ENCODE peak calls at places on chromosomes 16 and 17, in five cellular contexts. T is tibial nerve, P is ascending aorta, L is prostate gland, S is stomach. Y is an unnamed sample. For H3K4me1, the result is how much of the 10 kb centered on the place peaks cover.

GRCh38 chr16:10228779-10229178 is 46.6 kb upstream of the GRIN2A start:
- DNase-seq in T (no peak), P (no peak), L (no peak), S (no peak), Y (no peak)

GRCh38 chr17:73952498-73953205 is 250.8 kb upstream of the RPL38 start:
- DNase-seq in T (no peak), P (no peak), L (no peak), S (peak), Y (peak)

GRCh38 chr16:77951788-77952187 is 70.6 kb upstream of the CLEC3A start:
- DNase-seq in T (no peak), P (no peak), L (peak), S (no peak), Y (no peak)

GRCh38 chr17:79844869-79845600 is 5.8 kb upstream of the CBX4 start:
- DNase-seq in T (no peak), P (no peak), L (no peak), S (peak), Y (peak)

GRCh38 chr17:41919165-41919817 is 540 bp upstream of the ACLY start:
- DNase-seq in T (peak), P (peak), L (peak), S (no peak), Y (no peak)

GRCh38 chr17:81528651-81529436 is 667 bp downstream of the FSCN2 start:
- DNase-seq in T (no peak), P (no peak), L (no peak), S (no peak), Y (peak)

GRCh38 chr17:75695141-75695829 is 26.0 kb upstream of the ITGB4 start:
- DNase-seq in T (no peak), P (no peak), L (no peak), S (no peak), Y (no peak)

GRCh38 chr17:76866774-76867577 is 1.2 kb upstream of the MGAT5B start:
- DNase-seq in T (no peak), P (no peak), L (no peak), S (no peak), Y (no peak)

GRCh38 chr16:87332150-87332549 is 15.0 kb upstream of the C16orf95 start:
- DNase-seq in T (no peak), P (no peak), L (peak), S (no peak), Y (no peak)

GRCh38 chr16:50152386-50152806 is 710 bp upstream of the TENT4B start:
- DNase-seq in T (no peak), P (no peak), L (peak), S (peak), Y (peak)

GRCh38 chr16:84513111-84514065 is 8.9 kb upstream of the MEAK7 start:
- DNase-seq in T (no peak), P (no peak), L (no peak), S (no peak), Y (no peak)

GRCh38 chr16:28009586-28010373 is 53.7 kb downstream of the GSG1L start:
- DNase-seq in T (no peak), P (no peak), L (no peak), S (no peak), Y (no peak)

GRCh38 chr17:77444653-77445029 is 303.9 kb downstream of the SEC14L1 start:
- DNase-seq in T (no peak), P (no peak), L (no peak), S (no peak), Y (no peak)

GRCh38 chr16:67236551-67237395 is 9.8 kb downstream of the TMEM208 start:
- DNase-seq in T (no peak), P (no peak), L (no peak), S (no peak), Y (no peak)

DNA sequence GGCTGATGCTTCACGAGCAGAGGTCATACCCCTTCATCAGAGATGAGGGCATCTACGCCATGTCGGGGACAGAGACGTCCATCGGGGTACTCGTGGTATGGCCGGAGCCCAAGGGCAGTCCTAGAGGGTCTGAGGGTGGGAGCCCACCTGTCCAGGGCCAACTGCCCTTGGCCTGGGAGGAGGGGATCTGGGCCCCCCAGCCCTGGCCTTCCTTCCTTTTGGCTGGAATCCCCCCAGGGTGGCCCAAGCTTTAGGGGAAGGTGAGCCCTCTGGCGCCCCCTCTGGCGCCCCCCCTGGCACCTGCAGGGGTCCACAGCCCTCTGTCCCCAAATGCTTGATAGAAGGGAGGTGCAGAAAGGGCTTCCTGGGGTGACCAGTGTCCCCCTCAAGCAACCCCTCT is 69.3 kb downstream of the SCNN1B start:
- DNase-seq in T (no peak), P (no peak), L (no peak), S (no peak), Y (no peak)
- TF ChIP-seq CTCF in T (no peak), P (no peak), L (no peak), S (no peak), Y (no peak)

GRCh38 chr16:55497558-55497957 is 11.3 kb upstream of the LPCAT2 start:
- DNase-seq in T (no peak), P (no peak), L (no peak), S (no peak), Y (no peak)

GRCh38 chr16:55499281-55499680 is 9.6 kb upstream of the LPCAT2 start:
- DNase-seq in T (peak), P (no peak), L (no peak), S (no peak), Y (no peak)

GRCh38 chr16:55499951-55500350 is 8.9 kb upstream of the LPCAT2 start:
- DNase-seq in T (peak), P (no peak), L (no peak), S (no peak), Y (no peak)

GRCh38 chr16:55496509-55497145 is 12.2 kb upstream of the LPCAT2 start:
- DNase-seq in T (peak), P (no peak), L (no peak), S (no peak), Y (no peak)

DNA sequence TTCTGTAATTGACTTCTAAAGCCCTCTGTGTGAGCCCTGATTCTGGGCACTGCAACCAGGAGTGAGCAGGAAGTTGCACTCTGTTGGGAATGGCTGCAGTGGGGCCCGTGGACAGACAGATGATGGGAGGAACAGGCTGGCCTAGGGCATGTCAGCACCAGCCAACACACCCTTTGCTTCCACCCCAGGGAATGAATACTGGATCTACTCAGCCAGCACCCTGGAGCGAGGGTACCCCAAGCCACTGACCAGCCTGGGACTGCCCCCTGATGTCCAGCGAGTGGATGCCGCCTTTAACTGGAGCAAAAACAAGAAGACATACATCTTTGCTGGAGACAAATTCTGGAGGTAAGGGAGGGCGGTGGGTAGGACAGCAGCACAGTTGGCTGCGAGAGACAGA is 10.8 kb upstream of the LPCAT2 start:
- DNase-seq in T (no peak), P (no peak), L (peak), S (no peak), Y (no peak)
- H3K4me1 ChIP-seq in T (half or more), P (under half), L (under half), S (under half), Y (under half)

DNA sequence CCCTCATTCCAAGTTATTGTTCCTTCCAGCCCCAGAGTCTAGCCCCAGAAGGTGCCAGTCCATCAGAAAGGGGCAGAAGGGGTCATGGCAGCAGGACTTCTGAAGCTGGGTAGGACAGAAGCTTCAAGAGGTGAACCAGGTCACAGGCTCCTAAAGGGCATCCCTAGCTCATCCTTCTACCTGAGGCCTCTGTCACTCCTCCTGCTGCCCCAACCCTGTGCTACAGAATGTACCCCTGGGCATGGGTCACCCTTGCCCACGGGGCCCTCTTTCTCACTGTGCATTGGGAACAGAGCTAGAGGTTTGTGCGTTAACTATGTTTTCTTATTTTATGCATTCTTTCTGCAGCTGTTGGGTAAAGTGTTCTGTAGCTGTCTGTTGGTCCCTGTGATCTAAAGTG is 46.5 kb downstream of the DNAH17 start:
- DNase-seq in T (no peak), P (no peak), L (no peak), S (no peak), Y (no peak)
- TF ChIP-seq CTCF in T (no peak), P (no peak), L (no peak), S (no peak), Y (no peak)

GRCh38 chr17:57898487-57899311 is 48.9 kb upstream of the MRPS23 start:
- DNase-seq in T (no peak), P (no peak), L (peak), S (peak), Y (peak)

GRCh38 chr17:57892820-57893595 is 43.2 kb upstream of the MRPS23 start:
- DNase-seq in T (peak), P (peak), L (peak), S (peak), Y (peak)

GRCh38 chr17:57894848-57895247 is 45.0 kb upstream of the MRPS23 start:
- DNase-seq in T (no peak), P (no peak), L (no peak), S (no peak), Y (no peak)

GRCh38 chr17:57892146-57892819 is 42.4 kb upstream of the MRPS23 start:
- DNase-seq in T (peak), P (peak), L (peak), S (peak), Y (peak)

GRCh38 chr17:57895382-57896060 is 45.7 kb upstream of the MRPS23 start:
- DNase-seq in T (no peak), P (no peak), L (no peak), S (peak), Y (peak)
- H3K4me1 ChIP-seq in T (half or more), P (half or more), L (under half), S (half or more), Y (half or more)

GRCh38 chr16:71883193-71883848 is 661 bp downstream of the ZNF821 start:
- DNase-seq in T (peak), P (no peak), L (peak), S (no peak), Y (peak)
- TF ChIP-seq CTCF in T (no peak), P (no peak), L (no peak), S (peak), Y (peak)

Y was measured in body of pancreas.